ENCODE peak calls at places on chromosome 1, in ten cellular contexts. B is naive thymus-derived CD4-positive, alpha-beta T cell; K is colonic mucosa; T is PC-3; O is GM12878; C is CD4-positive, alpha-beta T cell; S is tibial artery; W is adrenal gland; J is pancreas; I is fibroblast of lung. D is an unnamed sample.

GRCh38 chr1:3068400-3069361 is at the start of gene PRDM16:
- DNase-seq in B (no peak), K (peak; percentile 26), T (peak; percentile 61), O (no peak), C (no peak), S (peak; percentile 74), W (no peak), J (peak; percentile 70), I (peak; percentile 41), D (no peak)

GRCh38 chr1:161119379-161120061 is 1.6 kb downstream of the NIT1 start:
- DNase-seq in B (peak; percentile 62), K (peak; percentile 52), T (peak; percentile 76), O (no peak), C (peak; percentile 30), S (no peak), W (peak; percentile 87), J (peak; percentile 72), I (peak; percentile 75), D (peak; percentile 79)

GRCh38 chr1:225847610-225848009 is 34.6 kb downstream of the TMEM63A start:
- DNase-seq in B (no peak), K (peak; percentile 78), T (no peak), O (no peak), C (no peak), S (no peak), W (peak; percentile 58), J (peak; percentile 78), I (no peak), D (peak; percentile 25)

GRCh38 chr1:246782120-246782900 is 58.1 kb downstream of the SCCPDH start:
- DNase-seq in B (no peak), K (no peak), T (peak; percentile 42), O (peak; percentile 7), C (no peak), S (no peak), W (peak; percentile 55), J (no peak), I (peak; percentile 93), D (no peak)

GRCh38 chr1:3292051-3292722 is 162.3 kb upstream of the ARHGEF16 start:
- DNase-seq in B (no peak), K (no peak), T (no peak), O (no peak), C (no peak), S (no peak), W (no peak), J (peak; percentile 52), I (no peak), D (no peak)

GRCh38 chr1:182602945-182603645 is 1.1 kb downstream of the RGS16 start:
- DNase-seq in B (no peak), K (no peak), T (no peak), O (no peak), C (no peak), S (peak; percentile 48), W (no peak), J (no peak), I (no peak), D (no peak)

GRCh38 chr1:58392083-58392482 is 154.4 kb downstream of the OMA1 start:
- DNase-seq in B (peak; percentile 25), K (no peak), T (no peak), O (peak; percentile 35), C (no peak), S (no peak), W (no peak), J (no peak), I (no peak), D (no peak)

GRCh38 chr1:17574502-17574901 is 35.0 kb downstream of the ARHGEF10L start:
- DNase-seq in B (no peak), K (no peak), T (no peak), O (no peak), C (no peak), S (no peak), W (no peak), J (no peak), I (no peak), D (no peak)

GRCh38 chr1:186812560-186812959 is 16.2 kb upstream of the PLA2G4A start:
- DNase-seq in B (no peak), K (no peak), T (no peak), O (no peak), C (no peak), S (no peak), W (no peak), J (no peak), I (peak; percentile 92), D (no peak)

GRCh38 chr1:233025156-233025555 is 74.7 kb downstream of the NTPCR start:
- DNase-seq in B (peak; percentile 21), K (peak; percentile 77), T (peak; percentile 67), O (no peak), C (no peak), S (no peak), W (peak; percentile 58), J (peak; percentile 71), I (no peak), D (peak; percentile 68)

GRCh38 chr1:232650433-232650832 is 20.5 kb upstream of the SIPA1L2 start:
- DNase-seq in B (no peak), K (no peak), T (no peak), O (no peak), C (no peak), S (no peak), W (no peak), J (no peak), I (no peak), D (no peak)

GRCh38 chr1:59678809-59679228 is 135.9 kb upstream of the HOOK1 start:
- DNase-seq in B (no peak), K (no peak), T (peak; percentile 43), O (no peak), C (no peak), S (no peak), W (no peak), J (no peak), I (peak; percentile 88), D (no peak)

DNA sequence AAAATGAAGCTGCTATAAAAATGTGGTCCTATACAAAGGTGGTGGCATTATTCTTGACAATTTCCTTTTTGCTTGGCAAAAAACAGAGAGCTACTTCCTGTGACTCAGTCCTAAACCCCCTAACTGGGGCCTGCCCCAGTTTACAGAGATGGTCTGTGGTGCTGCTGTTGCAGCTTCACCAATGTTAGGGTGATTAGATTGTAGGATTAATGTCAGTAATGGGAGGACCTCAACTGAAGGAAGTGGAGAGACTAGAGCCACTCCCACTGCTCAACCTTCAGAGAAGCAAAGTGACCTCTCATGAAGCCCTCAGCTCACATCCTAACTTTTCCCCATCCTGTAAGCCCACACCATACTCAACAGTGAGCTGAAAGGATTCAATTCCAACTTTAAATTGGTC is 3.6 kb downstream of the S100A6 start:
- DNase-seq in B (no peak), K (no peak), T (no peak), O (no peak), C (no peak), S (no peak), W (peak; percentile 3), J (no peak), I (no peak), D (no peak)
- H3K27ac ChIP-seq in B (peak overlapping the region; percentile 98), K (peak overlapping the region; percentile 99), T (peak overlapping the region; percentile 94), O (no peak overlapping the region), C (peak overlapping the region; percentile 1), S (peak overlapping the region; percentile 99), W (no peak overlapping the region), J (no peak overlapping the region), I (no peak overlapping the region), D (peak overlapping the region; percentile 99)

GRCh38 chr1:21935891-21936365 is 1.2 kb downstream of the HSPG2 start:
- DNase-seq in B (no peak), K (peak; percentile 81), T (peak; percentile 62), O (no peak), C (no peak), S (no peak), W (no peak), J (no peak), I (no peak), D (no peak)
- H3K27ac ChIP-seq in B (no peak overlapping the region), K (peak overlapping the region; percentile 92), T (peak overlapping the region; percentile 65), O (no peak overlapping the region), C (no peak overlapping the region), S (peak overlapping the region; percentile 97), W (peak overlapping the region; percentile 93), J (peak overlapping the region; percentile 76), I (peak overlapping the region; percentile 88), D (peak overlapping the region; percentile 72)

DNA sequence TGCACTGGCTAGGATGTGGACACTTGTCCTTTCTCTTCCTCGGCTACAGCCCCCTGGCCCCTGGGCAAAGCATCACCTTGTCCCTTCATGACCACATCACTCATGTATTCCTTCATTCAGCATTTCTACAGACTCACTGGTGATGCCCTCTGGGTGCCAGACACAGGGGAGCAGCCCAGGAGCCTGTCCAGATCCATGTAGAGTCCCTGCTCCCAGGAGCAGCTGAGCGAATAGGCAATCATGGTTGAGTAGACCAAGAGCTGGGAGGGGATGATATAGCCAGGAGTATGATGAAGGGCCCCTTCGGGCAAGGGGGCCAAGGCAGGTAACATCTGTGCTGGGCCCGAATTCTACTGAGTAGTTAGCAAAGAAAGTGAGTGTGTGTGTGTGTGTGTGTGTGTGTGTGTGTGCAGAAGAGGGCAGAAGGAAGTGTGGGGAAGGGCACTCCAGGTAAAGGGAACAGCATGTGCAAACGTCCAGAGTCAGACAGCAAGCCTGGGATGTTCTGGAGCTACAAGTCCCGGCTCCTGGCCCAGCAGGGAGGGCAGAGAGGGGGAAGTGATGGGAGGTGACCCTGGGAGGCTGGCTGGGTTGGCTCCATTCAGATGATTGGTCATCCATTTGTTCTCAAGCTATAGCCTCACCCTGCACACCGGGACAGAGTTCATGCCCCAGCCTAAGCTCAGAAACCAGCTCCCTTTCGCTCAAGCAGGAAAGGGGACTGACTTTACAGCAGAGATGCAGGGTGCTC is 21.0 kb upstream of the PIK3CD start:
- DNase-seq in B (peak; percentile 58), K (no peak), T (no peak), O (no peak), C (no peak), S (no peak), W (no peak), J (no peak), I (peak; percentile 13), D (no peak)
- H3K27ac ChIP-seq in B (peak overlapping the region; percentile 87), K (peak overlapping the region; percentile 23), T (no peak overlapping the region), O (peak overlapping the region; percentile 98), C (peak overlapping the region; percentile 84), S (no peak overlapping the region), W (no peak overlapping the region), J (no peak overlapping the region), I (no peak overlapping the region), D (peak overlapping the region; percentile 81)

GRCh38 chr1:9429369-9429766 is 109.9 kb upstream of the SLC25A33 start:
- DNase-seq in B (no peak), K (no peak), T (no peak), O (no peak), C (no peak), S (no peak), W (no peak), J (no peak), I (no peak), D (no peak)
- H3K27ac ChIP-seq in B (peak overlapping the region; percentile 88), K (peak overlapping the region; percentile 37), T (no peak overlapping the region), O (peak overlapping the region; percentile 43), C (peak overlapping the region; percentile 55), S (peak overlapping the region; percentile 87), W (peak overlapping the region; percentile 75), J (peak overlapping the region; percentile 76), I (peak overlapping the region; percentile 71), D (peak overlapping the region; percentile 82)

DNA sequence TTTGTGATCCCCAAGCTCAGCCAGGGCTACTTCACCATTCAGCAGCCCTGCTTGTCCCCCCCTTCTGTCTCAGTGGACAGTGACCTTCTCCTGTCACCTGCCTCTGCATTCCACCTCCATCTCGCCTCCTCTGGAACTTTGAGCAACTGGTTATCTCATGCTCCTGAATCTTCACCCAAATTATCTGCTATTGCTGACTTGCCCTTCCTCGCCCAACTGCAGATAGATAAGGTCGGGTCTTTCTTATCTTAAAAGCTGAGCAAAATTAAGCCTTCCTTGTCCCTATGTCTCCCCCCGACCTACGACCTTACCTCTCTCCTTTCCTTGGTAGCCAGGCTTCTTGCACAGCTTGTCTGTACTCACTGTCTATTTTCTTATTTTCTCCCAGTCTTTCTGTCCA is 25.2 kb downstream of the SPATA46 start:
- DNase-seq in B (no peak), K (no peak), T (no peak), O (no peak), C (no peak), S (no peak), W (no peak), J (no peak), I (no peak), D (no peak)
- H3K27ac ChIP-seq in B (no peak overlapping the region), K (no peak overlapping the region), T (no peak overlapping the region), O (no peak overlapping the region), C (no peak overlapping the region), S (no peak overlapping the region), W (no peak overlapping the region), J (no peak overlapping the region), I (no peak overlapping the region), D (no peak overlapping the region)